ENCODE peak calls at places on chromosomes 13 and 19, in eight cellular contexts. One of them, this sample, is unnamed.

GRCh38 chr19:1264801-1265610 is 4.1 kb upstream of the CIRBP start:
- DNase-seq in SW 1271: peak
- DNase-seq in Calu3: peak
- DNase-seq in T follicular helper cell: no peak
- DNase-seq in stimulated activated CD4-positive, alpha-beta T cell treated with anti-CD3 and anti-CD28 coated beads, Interleukin-1b, Interleukin-23, amount 100 ng/mL, for 24 hours: no peak
- DNase-seq in fibroblast of the aortic adventitia: peak
- DNase-seq in stimulated activated CD8-positive, alpha-beta memory T cell treated with anti-CD3 and anti-CD28 coated beads, Interleukin-15, amount 100 ng/mL, for 4 hours: no peak
- DNase-seq in NCI-H1092: no peak
- DNase-seq in this sample: no peak

GRCh38 chr19:1401138-1401888 is at the start of gene GAMT:
- DNase-seq in fibroblast of the aortic adventitia: no peak
- DNase-seq in T follicular helper cell: peak
- DNase-seq in stimulated activated CD4-positive, alpha-beta T cell treated with anti-CD3 and anti-CD28 coated beads, Interleukin-1b, Interleukin-23, amount 100 ng/mL, for 24 hours: peak
- DNase-seq in Calu3: no peak
- DNase-seq in NCI-H1092: peak
- DNase-seq in SW 1271: peak
- DNase-seq in stimulated activated CD8-positive, alpha-beta memory T cell treated with anti-CD3 and anti-CD28 coated beads, Interleukin-15, amount 100 ng/mL, for 4 hours: no peak
- DNase-seq in this sample: no peak

GRCh38 chr19:46081928-46082727 is 41.3 kb upstream of the IGFL4 start:
- DNase-seq in Calu3: peak
- DNase-seq in T follicular helper cell: no peak
- DNase-seq in NCI-H1092: peak
- DNase-seq in stimulated activated CD4-positive, alpha-beta T cell treated with anti-CD3 and anti-CD28 coated beads, Interleukin-1b, Interleukin-23, amount 100 ng/mL, for 24 hours: no peak
- DNase-seq in fibroblast of the aortic adventitia: peak
- DNase-seq in SW 1271: peak
- DNase-seq in stimulated activated CD8-positive, alpha-beta memory T cell treated with anti-CD3 and anti-CD28 coated beads, Interleukin-15, amount 100 ng/mL, for 4 hours: no peak
- DNase-seq in this sample: no peak

GRCh38 chr19:55550321-55550650 is 4.9 kb upstream of the SBK3 start:
- DNase-seq in SW 1271: no peak
- DNase-seq in stimulated activated CD4-positive, alpha-beta T cell treated with anti-CD3 and anti-CD28 coated beads, Interleukin-1b, Interleukin-23, amount 100 ng/mL, for 24 hours: no peak
- DNase-seq in fibroblast of the aortic adventitia: no peak
- DNase-seq in stimulated activated CD8-positive, alpha-beta memory T cell treated with anti-CD3 and anti-CD28 coated beads, Interleukin-15, amount 100 ng/mL, for 4 hours: no peak
- DNase-seq in T follicular helper cell: no peak
- DNase-seq in NCI-H1092: no peak
- DNase-seq in Calu3: no peak
- DNase-seq in this sample: no peak

GRCh38 chr19:17075860-17076538 is 422 bp downstream of the MYO9B start:
- DNase-seq in SW 1271: peak
- DNase-seq in stimulated activated CD8-positive, alpha-beta memory T cell treated with anti-CD3 and anti-CD28 coated beads, Interleukin-15, amount 100 ng/mL, for 4 hours: peak
- DNase-seq in fibroblast of the aortic adventitia: no peak
- DNase-seq in stimulated activated CD4-positive, alpha-beta T cell treated with anti-CD3 and anti-CD28 coated beads, Interleukin-1b, Interleukin-23, amount 100 ng/mL, for 24 hours: no peak
- DNase-seq in Calu3: peak
- DNase-seq in T follicular helper cell: peak
- DNase-seq in NCI-H1092: no peak
- DNase-seq in this sample: no peak

GRCh38 chr13:75806101-75806500 is 170.0 kb downstream of the LMO7 start:
- DNase-seq in NCI-H1092: no peak
- DNase-seq in stimulated activated CD4-positive, alpha-beta T cell treated with anti-CD3 and anti-CD28 coated beads, Interleukin-1b, Interleukin-23, amount 100 ng/mL, for 24 hours: no peak
- DNase-seq in Calu3: no peak
- DNase-seq in SW 1271: no peak
- DNase-seq in stimulated activated CD8-positive, alpha-beta memory T cell treated with anti-CD3 and anti-CD28 coated beads, Interleukin-15, amount 100 ng/mL, for 4 hours: no peak
- DNase-seq in T follicular helper cell: no peak
- DNase-seq in fibroblast of the aortic adventitia: no peak
- DNase-seq in this sample: no peak

GRCh38 chr19:12759686-12760085 is 8.1 kb downstream of the BEST2 start:
- DNase-seq in stimulated activated CD4-positive, alpha-beta T cell treated with anti-CD3 and anti-CD28 coated beads, Interleukin-1b, Interleukin-23, amount 100 ng/mL, for 24 hours: no peak
- DNase-seq in T follicular helper cell: no peak
- DNase-seq in NCI-H1092: no peak
- DNase-seq in stimulated activated CD8-positive, alpha-beta memory T cell treated with anti-CD3 and anti-CD28 coated beads, Interleukin-15, amount 100 ng/mL, for 4 hours: no peak
- DNase-seq in fibroblast of the aortic adventitia: no peak
- DNase-seq in Calu3: no peak
- DNase-seq in SW 1271: no peak
- DNase-seq in this sample: no peak

GRCh38 chr19:5308471-5309437 is 31.9 kb downstream of the PTPRS start:
- DNase-seq in T follicular helper cell: no peak
- DNase-seq in stimulated activated CD4-positive, alpha-beta T cell treated with anti-CD3 and anti-CD28 coated beads, Interleukin-1b, Interleukin-23, amount 100 ng/mL, for 24 hours: no peak
- DNase-seq in NCI-H1092: peak
- DNase-seq in stimulated activated CD8-positive, alpha-beta memory T cell treated with anti-CD3 and anti-CD28 coated beads, Interleukin-15, amount 100 ng/mL, for 4 hours: no peak
- DNase-seq in Calu3: no peak
- DNase-seq in SW 1271: no peak
- DNase-seq in fibroblast of the aortic adventitia: peak
- DNase-seq in this sample: no peak

GRCh38 chr19:52599241-52599640 is 29.2 kb downstream of the ZNF701 start:
- DNase-seq in stimulated activated CD4-positive, alpha-beta T cell treated with anti-CD3 and anti-CD28 coated beads, Interleukin-1b, Interleukin-23, amount 100 ng/mL, for 24 hours: no peak
- DNase-seq in NCI-H1092: no peak
- DNase-seq in Calu3: no peak
- DNase-seq in stimulated activated CD8-positive, alpha-beta memory T cell treated with anti-CD3 and anti-CD28 coated beads, Interleukin-15, amount 100 ng/mL, for 4 hours: no peak
- DNase-seq in fibroblast of the aortic adventitia: no peak
- DNase-seq in T follicular helper cell: no peak
- DNase-seq in SW 1271: no peak
- DNase-seq in this sample: no peak

GRCh38 chr19:4639531-4640246 is 373 bp downstream of the TNFAIP8L1 start:
- DNase-seq in NCI-H1092: peak
- DNase-seq in Calu3: no peak
- DNase-seq in T follicular helper cell: no peak
- DNase-seq in SW 1271: no peak
- DNase-seq in stimulated activated CD8-positive, alpha-beta memory T cell treated with anti-CD3 and anti-CD28 coated beads, Interleukin-15, amount 100 ng/mL, for 4 hours: no peak
- DNase-seq in fibroblast of the aortic adventitia: no peak
- DNase-seq in stimulated activated CD4-positive, alpha-beta T cell treated with anti-CD3 and anti-CD28 coated beads, Interleukin-1b, Interleukin-23, amount 100 ng/mL, for 24 hours: no peak
- DNase-seq in this sample: no peak

This sample was measured in esophagus squamous epithelium.